ENCODE peak calls at places on chromosomes 1 and 21, in eight cellular contexts. R, A, H, G, I, P, Q and C are unnamed samples.

GRCh38 chr1:52423771-52424170 is 19.4 kb downstream of the PRPF38A start:
- DNase-seq in Q (no peak), G (no peak), R (no peak), I (no peak), H (no peak), A (no peak), P (peak), C (no peak)

GRCh38 chr1:229025576-229025975 is 245.3 kb upstream of the RAB4A start:
- DNase-seq in P (no peak), H (no peak), I (no peak), G (no peak), R (no peak), A (no peak), Q (no peak), C (no peak)

GRCh38 chr21:33121715-33122475 is 52.0 kb downstream of the OLIG1 start:
- DNase-seq in H (no peak), R (no peak), P (no peak), I (no peak), Q (peak), A (no peak), G (peak), C (peak)

GRCh38 chr1:76782777-76783176 is 84.5 kb upstream of the ST6GALNAC5 start:
- DNase-seq in P (no peak), I (peak), G (peak), Q (no peak), H (no peak), A (no peak), R (no peak), C (no peak)

GRCh38 chr21:37324558-37324957 is 42.0 kb upstream of the DYRK1A start:
- DNase-seq in I (no peak), A (no peak), R (no peak), H (no peak), G (no peak), P (no peak), Q (no peak), C (no peak)

GRCh38 chr1:23561813-23562100 is 2.5 kb upstream of the ID3 start:
- DNase-seq in G (no peak), Q (no peak), A (no peak), R (no peak), P (no peak), H (no peak), I (no peak), C (no peak)

GRCh38 chr1:207181838-207182237 is 77.8 kb downstream of the C4BPA start:
- DNase-seq in I (no peak), P (no peak), G (no peak), Q (peak), H (no peak), R (no peak), A (no peak), C (peak)

GRCh38 chr1:206826409-206826808 is 39.0 kb upstream of the IL20 start:
- DNase-seq in I (no peak), Q (no peak), H (no peak), A (no peak), G (no peak), R (no peak), P (no peak), C (no peak)

GRCh38 chr1:23593556-23594148 is 34.4 kb upstream of the ID3 start:
- DNase-seq in Q (peak), I (no peak), P (no peak), H (no peak), R (no peak), A (no peak), G (peak), C (no peak)

GRCh38 chr21:36804867-36805611 is 106.1 kb downstream of the SIM2 start:
- DNase-seq in A (no peak), H (no peak), R (no peak), G (no peak), P (no peak), Q (no peak), I (no peak), C (no peak)

GRCh38 chr1:46510341-46510997 is 20.8 kb downstream of the DMBX1 start:
- DNase-seq in P (no peak), A (no peak), R (no peak), I (no peak), H (peak), G (no peak), Q (no peak), C (no peak)

GRCh38 chr1:234638832-234639799 is 29.1 kb upstream of the IRF2BP2 start:
- DNase-seq in H (no peak), G (peak), A (peak), Q (peak), I (no peak), R (no peak), P (no peak), C (no peak)

GRCh38 chr1:82806133-82806532 is 1005.4 kb downstream of the ADGRL2 start:
- DNase-seq in G (no peak), Q (no peak), H (no peak), P (no peak), I (no peak), R (no peak), A (no peak), C (no peak)

GRCh38 chr21:35563885-35564451 is 496.4 kb downstream of the SETD4 start:
- DNase-seq in H (peak), A (no peak), R (no peak), P (no peak), G (peak), I (no peak), Q (no peak), C (no peak)

GRCh38 chr1:198681831-198682756 is 43.3 kb downstream of the PTPRC start:
- DNase-seq in H (peak), A (peak), R (peak), Q (no peak), G (peak), I (no peak), P (peak), C (peak)

GRCh38 chr21:33987461-33987860 is 71.9 kb upstream of the ATP5PO start:
- DNase-seq in R (no peak), A (no peak), I (no peak), P (no peak), G (no peak), H (no peak), Q (no peak), C (no peak)

GRCh38 chr1:5908461-5909375 is 83.5 kb downstream of the NPHP4 start:
- DNase-seq in R (peak), P (peak), G (no peak), A (peak), Q (no peak), H (no peak), I (no peak), C (no peak)

GRCh38 chr21:35394634-35395369 is 345.7 kb upstream of the RUNX1 start:
- DNase-seq in I (no peak), A (no peak), P (no peak), H (no peak), R (no peak), G (no peak), Q (no peak), C (no peak)

GRCh38 chr1:230281531-230281930 is 144.6 kb downstream of the PGBD5 start:
- DNase-seq in I (no peak), Q (no peak), H (no peak), P (peak), G (peak), R (peak), A (peak), C (no peak)

GRCh38 chr1:156500578-156500846 is at the start of gene MEF2D:
- DNase-seq in H (no peak), P (peak), Q (no peak), I (no peak), R (no peak), G (no peak), A (no peak), C (no peak)

GRCh38 chr1:153629971-153630370 is 1.7 kb downstream of the S100A1 start:
- DNase-seq in G (no peak), P (no peak), Q (no peak), A (no peak), R (no peak), I (no peak), H (peak), C (no peak)

GRCh38 chr1:174584071-174584470 is 136.3 kb downstream of the GPR52 start:
- DNase-seq in A (no peak), G (no peak), Q (no peak), R (no peak), P (no peak), H (no peak), I (no peak), C (no peak)

GRCh38 chr1:33008051-33008914 is 28.4 kb downstream of the AK2 start:
- DNase-seq in Q (peak), A (peak), H (no peak), G (no peak), R (no peak), P (no peak), I (no peak), C (no peak)

GRCh38 chr1:89609781-89610456 is 23.0 kb upstream of the LRRC8C start:
- DNase-seq in G (no peak), P (peak), A (no peak), I (no peak), Q (no peak), H (peak), R (no peak), C (no peak)

GRCh38 chr1:102776074-102776473 is 332.2 kb downstream of the COL11A1 start:
- DNase-seq in A (no peak), I (no peak), R (no peak), Q (no peak), P (no peak), H (no peak), G (no peak), C (no peak)

GRCh38 chr1:197130677-197131304 is 15.7 kb downstream of the ASPM start:
- DNase-seq in A (no peak), P (no peak), R (no peak), G (peak), I (no peak), H (no peak), Q (no peak), C (peak)
- TF ChIP-seq CTCF in A (no peak), P (no peak), R (no peak), G (no peak), I (no peak), H (no peak), Q (no peak), C (no peak)

DNA sequence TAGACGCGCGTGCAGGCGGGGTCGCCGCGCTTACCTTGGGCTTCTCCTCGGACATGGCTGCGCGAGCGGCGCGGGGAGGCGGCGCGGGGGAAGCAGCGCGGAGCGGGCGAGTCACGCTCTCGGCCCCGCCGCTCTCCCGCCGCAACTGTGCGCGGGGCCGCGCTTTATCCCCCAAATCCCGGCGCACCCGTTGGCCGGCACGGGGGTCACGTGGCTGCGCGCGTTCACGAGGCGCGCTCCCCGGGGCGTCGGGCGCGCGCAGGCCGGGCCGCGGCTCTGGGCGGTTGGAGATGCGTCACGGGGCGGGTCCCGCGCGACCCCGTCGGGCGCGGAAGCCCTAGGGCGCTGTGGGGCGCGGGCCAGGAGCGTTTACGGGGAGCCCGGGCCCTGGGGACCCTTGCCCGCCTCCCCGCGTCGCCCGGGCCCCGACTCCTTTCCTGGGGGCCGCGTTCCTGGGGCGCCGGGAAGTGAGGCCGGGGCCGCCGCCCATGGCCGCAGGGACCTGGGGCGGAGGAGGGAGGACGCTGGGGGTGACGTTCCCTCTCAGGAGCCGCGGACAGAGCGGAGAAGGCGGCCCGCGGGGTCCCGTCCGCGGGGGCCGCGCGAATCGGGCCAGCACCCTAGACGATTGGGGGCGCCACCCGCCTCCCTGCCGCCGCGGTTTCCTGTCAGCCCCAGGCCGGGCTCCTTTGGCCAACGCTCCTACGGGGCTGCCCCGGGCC is at the start of gene SUMO3:
- DNase-seq in G (peak), A (peak), I (no peak), Q (peak), R (no peak), H (peak), P (peak), C (peak)
- TF ChIP-seq POLR2A in G (peak), A (peak), I (peak), Q (peak), R (peak), H (peak), P (no peak), C (peak)

GRCh38 chr1:182811975-182812727 is 22.6 kb downstream of the NPL start:
- DNase-seq in G (no peak), R (no peak), P (no peak), A (no peak), H (no peak), Q (no peak), I (no peak), C (no peak)
- TF ChIP-seq CTCF in G (no peak), R (no peak), P (no peak), A (no peak), H (no peak), Q (no peak), I (no peak), C (no peak)

GRCh38 chr1:27568247-27569087 is 35.5 kb downstream of the AHDC1 start:
- DNase-seq in Q (peak), P (peak), H (peak), I (peak), G (peak), R (peak), A (peak), C (peak)
- TF ChIP-seq POLR2A in Q (peak), P (no peak), H (no peak), I (no peak), G (no peak), R (no peak), A (peak), C (no peak)

DNA sequence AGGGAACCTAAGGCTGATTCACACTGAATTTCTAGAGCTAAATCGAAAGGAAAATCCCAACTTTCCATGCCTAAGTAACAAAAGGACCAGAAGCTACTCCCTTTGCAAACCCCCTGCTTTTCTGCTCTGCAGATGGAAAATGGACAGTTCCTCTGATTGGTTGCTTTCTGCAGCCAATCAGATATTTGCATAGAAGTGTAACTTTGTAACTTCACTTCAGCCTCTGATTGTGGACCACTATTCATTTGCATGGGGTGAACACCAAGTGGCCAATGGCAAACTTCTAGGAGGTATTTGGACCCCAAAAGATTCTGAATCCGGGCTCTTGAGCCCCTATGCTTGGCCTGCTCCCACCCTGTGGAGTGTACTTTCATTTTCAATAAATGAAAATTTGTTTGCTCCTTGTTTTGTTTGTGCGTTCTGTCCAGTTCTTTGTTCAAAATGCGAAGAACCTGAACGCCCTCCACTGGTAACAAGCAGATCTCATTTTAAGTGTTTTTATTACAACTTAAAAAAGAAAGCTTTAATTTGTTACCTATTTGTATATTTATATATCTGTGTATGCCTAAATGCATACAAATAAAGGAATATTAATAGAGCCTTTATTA is 6.4 kb upstream of the GSTM4 start:
- DNase-seq in A (peak), P (no peak), H (no peak), R (no peak), G (peak), Q (peak), I (peak), C (peak)
- TF ChIP-seq CTCF in A (peak), P (no peak), H (peak), R (no peak), G (peak), Q (peak), I (peak), C (no peak)

GRCh38 chr1:116911166-116911553 is 1.4 kb downstream of the PTGFRN start:
- DNase-seq in A (no peak), P (no peak), G (no peak), Q (no peak), R (no peak), H (no peak), I (no peak), C (no peak)

GRCh38 chr1:116908821-116909510 is 750 bp upstream of the PTGFRN start:
- DNase-seq in I (no peak), R (no peak), Q (no peak), P (no peak), H (no peak), G (no peak), A (no peak), C (no peak)

GRCh38 chr1:116910379-116911165 is 856 bp downstream of the PTGFRN start:
- DNase-seq in H (peak), R (no peak), G (no peak), I (no peak), A (peak), Q (no peak), P (peak), C (peak)

GRCh38 chr1:116908266-116908665 is 1.4 kb upstream of the PTGFRN start:
- DNase-seq in H (no peak), A (no peak), R (no peak), Q (no peak), G (no peak), P (no peak), I (no peak), C (no peak)

DNA sequence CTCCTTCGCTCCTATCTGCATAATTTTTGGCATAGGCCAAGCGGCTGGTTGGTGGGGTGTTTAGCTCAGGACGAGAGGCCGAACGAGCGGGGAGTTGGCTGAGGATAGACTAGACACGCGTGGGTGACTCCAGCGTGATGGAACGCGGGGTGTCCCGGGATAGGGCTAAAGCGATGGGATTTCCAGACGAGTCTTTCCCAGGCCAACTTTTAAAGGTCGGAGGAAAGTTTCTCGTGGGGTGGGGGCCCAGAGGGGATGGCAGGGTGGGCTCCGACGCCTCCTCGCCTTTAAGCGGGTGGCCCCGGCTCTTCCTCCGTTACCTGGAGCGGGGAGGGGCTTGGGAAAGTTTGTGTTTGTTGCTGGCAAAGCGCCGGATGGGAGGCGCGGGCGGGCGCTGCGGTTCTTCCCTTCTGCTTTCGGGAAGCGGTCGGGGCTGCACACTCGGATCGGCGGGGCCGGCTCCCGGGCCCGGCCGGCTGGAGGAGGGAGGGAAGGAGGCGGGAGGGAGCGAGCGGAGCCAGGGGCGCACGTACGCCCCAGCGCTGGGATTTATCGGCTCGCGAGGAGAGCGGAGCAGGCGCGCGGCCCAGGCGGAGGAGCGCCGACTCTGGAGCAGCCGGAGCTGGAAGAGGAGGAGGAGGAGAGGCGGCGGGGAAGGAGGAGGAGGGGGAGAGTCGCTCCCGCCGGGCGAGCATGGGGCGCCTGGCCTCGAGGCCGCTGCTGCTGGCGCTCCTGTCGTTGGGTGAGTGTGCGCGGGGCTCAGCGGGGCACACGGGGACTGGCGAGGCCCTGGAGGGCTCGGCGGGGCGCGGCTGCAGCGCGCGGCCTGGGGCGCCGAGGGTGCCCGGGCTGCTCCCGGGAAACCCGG is at the start of gene PTGFRN:
- DNase-seq in R (peak), I (no peak), G (peak), H (peak), P (peak), A (peak), Q (peak), C (peak)
- TF ChIP-seq POLR2A in R (no peak), I (peak), G (no peak), H (no peak), P (no peak), A (peak), Q (no peak), C (no peak)

DNA sequence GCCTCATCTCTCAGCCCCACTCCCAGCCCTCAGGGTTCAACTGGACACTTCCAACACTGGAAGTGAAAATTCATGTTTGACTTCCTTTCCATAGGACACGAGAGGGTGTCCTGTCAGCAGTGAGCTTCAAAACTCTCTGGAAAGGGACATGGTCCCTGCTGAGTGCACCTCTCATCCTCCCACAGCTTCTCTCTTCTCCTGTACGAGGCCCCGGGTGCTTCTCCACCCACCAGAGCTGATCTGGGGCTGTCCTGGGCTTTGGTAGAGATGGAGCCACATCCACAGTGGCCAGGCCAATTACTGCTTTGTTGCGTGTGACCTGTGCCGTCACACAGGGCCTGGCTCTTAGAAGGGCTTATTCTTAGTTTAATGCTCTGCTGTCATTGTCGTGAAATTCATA is 182.3 kb downstream of the RRAGC start:
- DNase-seq in G (no peak), Q (no peak), I (peak), R (no peak), P (no peak), H (no peak), A (no peak), C (no peak)
- TF ChIP-seq CTCF in G (no peak), Q (no peak), I (no peak), R (no peak), P (no peak), H (no peak), A (no peak), C (no peak)

DNA sequence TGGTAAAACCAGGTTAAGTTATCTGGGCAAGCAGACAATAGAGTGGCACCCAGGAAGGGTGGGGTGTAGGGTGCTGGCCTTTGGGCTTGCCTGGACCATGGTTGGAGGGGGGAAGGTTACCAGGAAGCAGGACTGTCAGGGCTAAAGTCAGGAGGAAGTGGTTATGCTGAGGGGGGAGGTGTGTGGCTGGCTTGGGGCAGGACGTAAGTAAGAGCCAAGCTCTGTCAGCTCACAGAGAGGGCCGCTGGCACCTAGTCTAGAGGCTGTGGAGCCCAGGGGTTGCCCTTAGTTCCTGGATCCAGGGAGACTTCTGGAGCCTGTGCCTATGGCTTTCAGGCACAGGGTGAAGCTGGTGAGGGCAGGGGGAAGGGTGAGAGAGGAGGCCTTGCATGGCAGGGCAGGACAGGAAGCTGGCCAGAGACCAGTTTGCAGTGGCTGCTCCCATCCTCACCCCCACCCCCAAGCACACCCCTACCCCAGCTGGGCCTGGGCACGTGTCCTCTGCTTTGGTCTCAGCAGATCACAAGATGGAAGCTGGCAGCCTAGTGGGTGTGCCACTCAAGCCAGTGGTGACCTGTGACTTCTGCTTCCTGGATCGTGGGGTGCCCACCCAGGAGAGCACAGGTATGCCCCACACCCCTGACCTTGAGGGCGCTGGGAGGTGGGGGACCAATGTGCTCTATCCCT is 20.5 kb upstream of the SMYD3 start:
- DNase-seq in H (no peak), R (peak), I (no peak), A (no peak), P (no peak), Q (no peak), G (no peak), C (no peak)
- TF ChIP-seq POLR2A in H (no peak), R (no peak), I (no peak), A (no peak), P (no peak), Q (no peak), G (no peak), C (no peak)